ENCODE peak calls at places on chromosome 1, in six cellular contexts. Q, G, T, I, J and Z are unnamed samples. For H3K4me1, the result is how much of the 10 kb centered on the place peaks cover.

GRCh38 chr1:2229921-2230700 is 2.0 kb downstream of the SKI start:
- DNase-seq in T (peak), I (no peak), G (no peak), J (peak), Q (peak), Z (peak)

GRCh38 chr1:103514920-103515503 is 10.5 kb upstream of the RNPC3 start:
- DNase-seq in T (no peak), J (no peak), Q (peak), G (peak), I (peak), Z (no peak)

GRCh38 chr1:27539901-27540861 is 50.2 kb upstream of the WASF2 start:
- DNase-seq in G (no peak), T (no peak), Q (no peak), I (peak), J (no peak), Z (no peak)

GRCh38 chr1:42013881-42014470 is 95.3 kb upstream of the HIVEP3 start:
- DNase-seq in Q (no peak), J (no peak), I (no peak), T (no peak), G (no peak), Z (no peak)

GRCh38 chr1:205286335-205286950 is 35.1 kb downstream of the NUAK2 start:
- DNase-seq in I (no peak), G (peak), J (no peak), Q (no peak), T (no peak), Z (no peak)

GRCh38 chr1:27598902-27599528 is 4.9 kb downstream of the AHDC1 start:
- DNase-seq in T (peak), I (no peak), J (no peak), G (peak), Q (no peak), Z (no peak)

GRCh38 chr1:152836881-152837280 is 5.8 kb upstream of the LCE6A start:
- DNase-seq in I (no peak), T (no peak), Q (no peak), J (no peak), G (no peak), Z (no peak)

GRCh38 chr1:27872802-27873665 is 690 bp downstream of the THEMIS2 start:
- DNase-seq in G (peak), J (peak), Q (no peak), I (no peak), T (peak), Z (no peak)

GRCh38 chr1:192160186-192160585 is 1.9 kb downstream of the RGS18 start:
- DNase-seq in Q (no peak), G (no peak), T (no peak), I (no peak), J (no peak), Z (no peak)

DNA sequence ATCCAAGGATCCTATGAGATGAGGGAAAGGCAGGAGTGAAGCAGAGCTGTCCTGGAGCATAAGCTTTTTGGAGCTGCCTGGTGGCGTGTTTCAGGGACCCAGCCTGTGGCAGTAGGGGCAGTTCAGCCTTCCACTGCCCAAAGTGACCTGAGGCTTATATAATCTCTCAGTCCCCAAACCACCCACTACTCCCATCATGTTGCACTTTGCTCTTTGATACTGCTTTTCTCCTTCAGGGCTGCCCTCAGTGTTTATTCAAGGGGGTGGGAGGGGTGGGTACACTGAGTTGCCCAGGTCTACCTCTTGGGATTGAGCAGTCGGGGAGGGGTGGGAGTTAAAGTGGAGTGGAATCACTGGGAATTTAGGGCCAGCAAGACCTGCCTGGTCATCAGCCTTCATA is 9.3 kb downstream of the HCN3 start:
- DNase-seq in T (no peak), J (no peak), Q (no peak), G (no peak), I (no peak), Z (peak)
- H3K4me3 ChIP-seq in T (no peak), J (no peak), Q (no peak), G (no peak), I (no peak), Z (no peak)

GRCh38 chr1:220426989-220427388 is 100.9 kb upstream of the MARK1 start:
- DNase-seq in J (no peak), T (no peak), I (peak), G (no peak), Q (no peak), Z (no peak)

GRCh38 chr1:220432408-220432807 is 95.5 kb upstream of the MARK1 start:
- DNase-seq in G (no peak), J (no peak), Q (peak), T (no peak), I (peak), Z (no peak)

GRCh38 chr1:220430586-220430985 is 97.3 kb upstream of the MARK1 start:
- DNase-seq in G (no peak), I (no peak), T (no peak), Q (no peak), J (no peak), Z (no peak)

GRCh38 chr1:220430059-220430458 is 97.9 kb upstream of the MARK1 start:
- DNase-seq in G (no peak), Q (no peak), T (no peak), J (no peak), I (no peak), Z (no peak)

GRCh38 chr1:220431840-220432239 is 96.1 kb upstream of the MARK1 start:
- DNase-seq in I (no peak), T (no peak), G (no peak), J (no peak), Q (no peak), Z (no peak)
- H3K4me1 ChIP-seq in I (under half), T (under half), G (under half), J (under half), Q (under half), Z (under half)

DNA sequence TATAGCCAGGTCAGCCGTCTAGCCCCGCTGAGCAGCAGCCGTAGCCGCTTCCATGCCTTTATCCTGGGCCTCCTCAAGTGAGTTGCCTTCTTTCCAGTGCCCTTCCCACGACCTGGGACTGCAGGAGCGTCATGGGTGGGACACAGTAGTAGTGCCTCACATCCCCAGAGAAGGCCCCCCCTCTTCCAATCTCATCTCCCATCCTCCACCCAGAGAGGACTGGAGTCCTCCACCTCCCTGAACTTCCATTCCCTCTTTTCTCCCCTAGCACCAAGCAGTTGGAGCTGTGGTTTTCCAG is 4.9 kb downstream of the RUSC1 start:
- DNase-seq in J (no peak), G (no peak), T (no peak), I (no peak), Q (no peak), Z (no peak)
- H3K4me3 ChIP-seq in J (peak), G (no peak), T (peak), I (peak), Q (peak), Z (no peak)

GRCh38 chr1:94843430-94843829 is 23.3 kb downstream of the SLC44A3 start:
- DNase-seq in G (no peak), J (no peak), I (no peak), T (no peak), Q (peak), Z (no peak)
- H3K4me1 ChIP-seq in G (under half), J (under half), I (under half), T (under half), Q (under half), Z (under half)

DNA sequence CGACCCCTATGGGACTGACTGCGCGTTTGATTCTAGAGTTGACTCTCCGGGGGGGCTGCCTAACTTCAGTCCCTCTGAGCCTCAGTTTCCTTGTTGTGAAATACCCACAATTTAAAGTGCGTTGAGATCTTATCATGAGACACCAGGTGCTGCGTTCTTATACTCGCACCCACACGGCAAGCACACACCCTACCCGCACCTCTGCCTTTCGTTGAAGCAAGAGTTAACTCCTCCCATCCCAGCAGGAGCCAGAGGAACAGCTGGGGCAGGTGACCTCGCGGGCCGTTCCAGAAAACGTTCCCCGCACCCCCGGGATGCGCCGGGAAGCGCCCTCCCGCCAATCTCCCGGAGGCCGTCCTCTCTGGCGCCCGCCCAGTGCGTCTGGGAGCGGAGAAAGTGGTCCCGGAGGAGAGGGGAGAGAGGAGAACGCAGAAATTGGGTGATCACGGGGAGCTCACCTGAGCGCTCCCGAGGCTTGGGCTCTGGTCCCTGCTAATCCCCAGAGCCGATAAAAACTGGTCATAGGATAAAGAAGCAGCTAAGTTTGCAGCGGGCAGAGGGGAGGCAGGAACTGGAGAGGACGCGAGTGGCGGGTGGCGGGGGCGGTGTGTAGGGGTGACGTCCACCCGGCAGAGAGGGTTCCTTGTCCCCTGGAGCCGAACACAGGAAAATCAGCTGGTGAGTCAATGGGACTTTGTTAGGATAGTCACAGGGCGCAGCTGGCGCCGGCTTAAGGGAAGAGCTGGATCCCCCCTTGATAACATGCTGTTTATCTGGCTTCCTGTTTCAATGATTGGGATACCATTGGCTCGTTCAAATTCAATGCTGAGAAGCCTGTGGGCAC is 856 bp downstream of the NAV1 start:
- DNase-seq in J (peak), T (peak), I (no peak), G (no peak), Q (peak), Z (no peak)
- H3K4me3 ChIP-seq in J (peak), T (peak), I (peak), G (peak), Q (peak), Z (peak)

DNA sequence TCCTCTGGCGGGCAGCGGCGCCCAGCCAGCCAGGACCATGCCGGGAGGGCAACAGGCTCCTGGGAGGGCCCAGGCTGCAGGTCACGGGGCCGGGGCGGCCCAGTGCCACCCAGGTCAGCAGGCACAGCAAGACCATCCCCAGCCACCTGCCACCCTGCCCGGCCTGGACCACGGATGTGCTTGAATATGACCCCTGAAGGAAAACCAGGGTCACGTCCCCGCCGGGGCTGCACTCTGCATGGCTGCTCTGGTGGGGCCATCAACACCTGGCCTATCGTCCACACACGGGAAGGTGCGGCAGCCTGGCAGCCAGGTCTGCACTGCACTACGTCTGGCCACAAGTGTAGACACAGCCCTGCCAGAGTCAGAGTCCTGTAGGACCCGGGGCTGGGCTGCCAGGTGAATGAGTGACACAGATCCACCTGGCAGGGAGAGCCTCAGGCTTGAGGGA is 6.9 kb downstream of the WNT9A start:
- DNase-seq in J (peak), Q (no peak), G (no peak), T (peak), I (no peak), Z (peak)
- H3K4me1 ChIP-seq in J (under half), Q (under half), G (under half), T (under half), I (under half), Z (under half)